ENCODE peak calls at places on chromosomes 6 and 20, in five cellular contexts. I, N, H, M and O are unnamed samples.

GRCh38 chr6:108117427-108118358 is 43.2 kb upstream of the OSTM1 start:
- DNase-seq in M (no peak), N (no peak), H (peak), I (no peak), O (no peak)

GRCh38 chr20:20452254-20452676 is 84.4 kb downstream of the INSM1 start:
- DNase-seq in N (peak), I (no peak), M (peak), H (peak), O (peak)

GRCh38 chr6:142843344-142843743 is 101.6 kb downstream of the HIVEP2 start:
- DNase-seq in N (no peak), H (no peak), M (no peak), I (no peak), O (no peak)

GRCh38 chr20:52105045-52105572 is 86.5 kb downstream of the ZFP64 start:
- DNase-seq in M (no peak), N (no peak), I (no peak), H (peak), O (no peak)

GRCh38 chr20:17364681-17365080 is 137.8 kb downstream of the PCSK2 start:
- DNase-seq in H (no peak), N (no peak), M (no peak), I (no peak), O (no peak)

GRCh38 chr20:25987073-25987927 is 290.6 kb upstream of the ZNF337 start:
- DNase-seq in I (no peak), H (peak), N (peak), M (peak), O (no peak)

GRCh38 chr6:44580901-44581300 is 193.4 kb downstream of the CDC5L start:
- DNase-seq in N (no peak), I (no peak), H (peak), M (no peak), O (no peak)

GRCh38 chr6:4655196-4656025 is 120.8 kb upstream of the CDYL start:
- DNase-seq in M (no peak), I (no peak), N (no peak), H (no peak), O (no peak)

GRCh38 chr6:111551521-111552231 is 54.0 kb downstream of the TRAF3IP2 start:
- DNase-seq in N (no peak), I (no peak), M (no peak), H (no peak), O (no peak)

GRCh38 chr6:159180001-159180400 is 10.8 kb downstream of the FNDC1 start:
- DNase-seq in I (no peak), H (peak), M (no peak), N (no peak), O (no peak)

GRCh38 chr6:53168516-53169257 is 20.0 kb upstream of the GCM1 start:
- DNase-seq in H (peak), I (no peak), N (no peak), M (no peak), O (no peak)

GRCh38 chr6:29722773-29723665 is at the start of gene HLA-F:
- DNase-seq in I (no peak), N (peak), M (peak), H (peak), O (peak)

GRCh38 chr6:24982231-24982630 is 46.5 kb upstream of the RIPOR2 start:
- DNase-seq in H (peak), M (no peak), N (no peak), I (no peak), O (no peak)

GRCh38 chr6:11426571-11426970 is 111.0 kb upstream of the TMEM170B start:
- DNase-seq in M (no peak), N (no peak), H (no peak), I (no peak), O (peak)

GRCh38 chr6:119856136-119856535 is 506.6 kb upstream of the MAN1A1 start:
- DNase-seq in M (no peak), H (no peak), I (no peak), N (no peak), O (no peak)

GRCh38 chr6:52284131-52284459 is 447 bp downstream of the MCM3 start:
- DNase-seq in N (no peak), H (peak), M (peak), I (no peak), O (peak)

GRCh38 chr20:45783656-45784294 is 7.9 kb downstream of the WFDC3 start:
- DNase-seq in H (no peak), M (peak), N (peak), I (no peak), O (no peak)

GRCh38 chr6:4413073-4413472 is 277.7 kb upstream of the ECI2 start:
- DNase-seq in I (no peak), H (peak), N (no peak), M (no peak), O (no peak)

GRCh38 chr6:111477481-111477938 is 5.5 kb downstream of the REV3L start:
- DNase-seq in N (no peak), H (peak), M (no peak), I (no peak), O (no peak)

GRCh38 chr20:33753143-33753542 is 21.3 kb downstream of the ZNF341 start:
- DNase-seq in H (no peak), M (no peak), N (no peak), I (no peak), O (no peak)

GRCh38 chr6:108157972-108158441 is 7.8 kb upstream of the NR2E1 start:
- DNase-seq in H (no peak), N (no peak), I (no peak), M (no peak), O (no peak)

GRCh38 chr6:83097204-83097603 is 29.7 kb downstream of the DOP1A start:
- DNase-seq in M (no peak), H (peak), I (no peak), N (no peak), O (no peak)

GRCh38 chr6:151004415-151005024 is 139.0 kb downstream of the MTHFD1L start:
- DNase-seq in M (peak), N (no peak), H (peak), I (peak), O (no peak)

GRCh38 chr20:45105317-45105716 is 4.4 kb upstream of the KCNS1 start:
- DNase-seq in H (no peak), M (no peak), I (no peak), N (no peak), O (no peak)

GRCh38 chr20:20553534-20553933 is 158.9 kb downstream of the RALGAPA2 start:
- DNase-seq in H (no peak), N (no peak), I (no peak), M (no peak), O (no peak)

GRCh38 chr20:17589161-17589834 is 19.4 kb downstream of the DSTN start:
- DNase-seq in N (no peak), H (peak), M (no peak), I (no peak), O (no peak)

GRCh38 chr20:35327074-35327976 is 35.1 kb upstream of the FAM83C start:
- DNase-seq in H (no peak), N (no peak), M (no peak), I (no peak), O (no peak)

GRCh38 chr20:51667002-51667408 is 101.2 kb downstream of the ATP9A start:
- DNase-seq in I (no peak), H (no peak), N (no peak), M (no peak), O (no peak)

GRCh38 chr20:17693534-17694001 is 6.2 kb upstream of the BANF2 start:
- DNase-seq in N (no peak), I (no peak), H (no peak), M (no peak), O (no peak)

GRCh38 chr6:144659202-144659731 is 374.1 kb downstream of the UTRN start:
- DNase-seq in I (no peak), N (peak), H (peak), M (peak), O (peak)

GRCh38 chr6:108921547-108922331 is 73.5 kb downstream of the ARMC2 start:
- DNase-seq in I (no peak), H (peak), M (no peak), N (no peak), O (peak)

GRCh38 chr20:36017034-36017951 is 48.9 kb downstream of the CNBD2 start:
- DNase-seq in M (peak), I (no peak), H (peak), N (no peak), O (peak)

GRCh38 chr6:13183446-13184088 is 144.8 kb downstream of the TBC1D7 start:
- DNase-seq in H (no peak), M (no peak), N (no peak), I (no peak), O (no peak)

GRCh38 chr6:41675176-41675767 is 37.0 kb downstream of the MDFI start:
- DNase-seq in H (no peak), I (no peak), M (no peak), N (no peak), O (no peak)

GRCh38 chr6:45921703-45922270 is 93.9 kb downstream of the CLIC5 start:
- DNase-seq in M (peak), N (no peak), I (no peak), H (no peak), O (peak)

GRCh38 chr6:149963212-149963461 is 606 bp upstream of the ULBP1 start:
- DNase-seq in N (no peak), M (no peak), H (peak), I (no peak), O (no peak)

DNA sequence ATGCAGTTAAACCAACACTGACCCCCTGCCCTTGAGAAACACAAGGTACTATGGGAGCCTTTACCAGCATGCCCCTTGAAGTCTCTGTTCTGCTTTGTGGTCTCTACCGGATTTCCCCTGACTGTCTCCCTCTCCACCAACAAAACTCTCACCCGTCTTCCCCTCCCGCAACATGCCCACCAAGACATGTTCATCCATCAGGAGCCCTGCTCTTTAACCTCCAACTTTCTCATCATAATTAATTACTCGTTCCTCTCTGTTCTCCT is 1.1 kb downstream of the ZNF165 start:
- DNase-seq in I (peak), N (no peak), H (no peak), M (no peak), O (no peak)
- H3K27ac ChIP-seq in I (peak), N (peak), H (peak), M (peak), O (peak)

GRCh38 chr20:24405810-24406209 is 63.6 kb upstream of the SYNDIG1 start:
- DNase-seq in H (no peak), N (no peak), M (no peak), I (no peak), O (no peak)
- H3K27ac ChIP-seq in H (no peak), N (no peak), M (no peak), I (no peak), O (no peak)

GRCh38 chr20:62774076-62774714 is 22.1 kb upstream of the MRGBP start:
- DNase-seq in I (no peak), M (no peak), H (no peak), N (no peak), O (no peak)
- H3K27ac ChIP-seq in I (no peak), M (no peak), H (no peak), N (no peak), O (no peak)

DNA sequence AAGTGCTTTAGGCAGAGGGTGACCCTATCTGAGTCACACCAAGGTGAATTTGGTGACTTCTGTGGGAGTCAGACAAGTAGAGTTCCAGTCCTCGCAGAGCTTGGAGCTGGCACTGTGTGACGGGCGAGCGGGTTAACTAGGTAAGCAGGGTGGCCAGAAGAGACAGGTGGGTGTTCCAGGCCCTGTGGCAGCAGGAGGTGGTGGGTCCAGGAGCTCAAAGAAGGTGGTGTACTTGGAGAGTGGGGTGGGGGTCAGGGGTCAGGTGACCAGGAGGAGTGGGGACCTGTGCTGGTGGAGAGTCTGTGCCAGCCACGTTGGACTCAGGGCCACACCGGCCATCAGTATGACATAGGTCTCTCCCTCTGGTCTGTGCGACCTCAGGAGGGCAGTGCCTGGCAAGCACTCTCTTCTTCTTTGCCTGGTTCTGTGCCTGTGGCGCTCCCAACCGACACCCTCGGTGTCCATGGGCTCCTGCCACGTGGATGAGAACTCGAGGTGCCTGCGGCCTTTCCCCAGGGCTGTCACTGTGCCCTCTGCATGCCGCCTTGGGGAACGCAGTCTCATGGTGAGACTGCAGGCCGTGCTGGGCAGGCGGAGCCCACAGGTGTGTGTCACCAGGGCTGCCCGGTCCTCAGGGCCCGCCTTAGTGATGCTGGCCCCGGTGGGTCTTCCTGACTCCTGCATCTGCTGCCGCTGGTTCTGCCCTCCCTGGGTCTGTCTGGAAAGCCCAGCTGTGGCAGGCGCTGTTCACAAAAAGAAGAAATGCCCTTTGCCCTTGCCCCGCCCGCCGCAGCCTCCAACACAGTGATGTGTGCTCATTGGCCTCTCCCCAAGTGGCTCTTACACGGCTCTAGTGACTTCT is 1.6 kb downstream of the MRGBP start:
- DNase-seq in M (no peak), H (no peak), N (no peak), I (no peak), O (no peak)
- H3K27ac ChIP-seq in M (no peak), H (no peak), N (peak), I (no peak), O (peak)

GRCh38 chr20:2132461-2132901 is 30.9 kb downstream of the STK35 start:
- DNase-seq in H (peak), I (no peak), M (no peak), N (no peak), O (no peak)
- H3K27ac ChIP-seq in H (peak), I (no peak), M (peak), N (no peak), O (no peak)

GRCh38 chr6:71396410-71396801 is 107.8 kb downstream of the OGFRL1 start:
- DNase-seq in I (no peak), H (no peak), N (no peak), M (no peak), O (no peak)
- H3K27ac ChIP-seq in I (no peak), H (no peak), N (no peak), M (no peak), O (no peak)

GRCh38 chr20:32206383-32207210 is 946 bp downstream of the PLAGL2 start:
- DNase-seq in I (no peak), M (no peak), H (peak), N (no peak), O (no peak)

GRCh38 chr20:32207211-32207625 is 325 bp downstream of the PLAGL2 start:
- DNase-seq in H (no peak), M (no peak), N (no peak), I (no peak), O (no peak)

GRCh38 chr20:32207626-32208498 is at the start of the genes PLAGL2 and POFUT1:
- DNase-seq in M (peak), H (peak), I (peak), N (peak), O (peak)

GRCh38 chr20:32210206-32210605 is 2.5 kb downstream of the POFUT1 start:
- DNase-seq in H (peak), M (no peak), N (no peak), I (no peak), O (no peak)

DNA sequence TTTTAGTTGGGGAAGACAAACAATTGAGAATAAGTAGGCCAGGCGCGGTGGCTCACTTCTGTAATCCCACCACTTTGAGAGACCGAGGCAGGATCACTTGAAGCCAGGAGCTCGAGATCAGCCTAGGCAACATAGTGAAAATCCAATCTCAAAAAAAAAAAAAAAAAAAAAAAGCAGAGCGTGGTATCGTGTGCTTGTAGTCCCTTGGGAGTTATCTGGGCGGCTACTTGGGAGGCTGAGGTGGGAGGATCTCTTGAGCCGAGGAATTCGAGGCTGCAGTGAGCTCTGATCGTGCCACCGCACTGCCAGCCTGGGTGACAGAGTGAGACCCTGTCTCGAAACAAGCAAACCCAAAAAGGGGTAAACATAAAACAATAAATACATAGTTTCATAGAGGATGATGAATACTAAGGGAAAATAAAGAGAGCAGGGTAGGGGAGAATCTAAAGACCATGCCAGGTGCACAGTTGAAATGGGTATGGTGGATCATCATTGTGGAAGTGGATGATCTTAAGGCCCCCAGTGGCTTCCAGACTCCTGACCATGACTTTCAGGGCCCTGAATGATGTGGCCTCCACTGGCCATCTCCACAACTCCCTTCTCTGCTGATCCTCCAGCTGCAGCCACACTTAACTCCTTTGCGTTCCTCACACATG is 947 bp downstream of the POFUT1 start:
- DNase-seq in H (peak), I (no peak), N (no peak), M (no peak), O (no peak)
- H3K27ac ChIP-seq in H (no peak), I (peak), N (no peak), M (peak), O (peak)